ENCODE peak calls at places on chromosomes 12 and 14, in four cellular contexts. O is GM12891, T is GM12892, J is spleen. A is an unnamed sample.

GRCh38 chr12:12747281-12747680 is 30.1 kb downstream of the CDKN1B start:
- DNase-seq in O (no peak), J (no peak), T (no peak), A (no peak)

GRCh38 chr12:46585854-46586621 is 213.5 kb upstream of the SLC38A2 start:
- DNase-seq in O (no peak), J (no peak), T (no peak), A (no peak)

GRCh38 chr12:58479403-58479802 is 440.9 kb downstream of the LRIG3 start:
- DNase-seq in J (no peak), T (no peak), O (no peak), A (no peak)

GRCh38 chr12:10967409-10967808 is 19.3 kb downstream of the TAS2R50 start:
- DNase-seq in O (no peak), T (no peak), J (no peak), A (no peak)

GRCh38 chr14:105492966-105493871 is 2.2 kb downstream of the TEDC1 start:
- DNase-seq in J (peak), O (no peak), T (no peak), A (no peak)

GRCh38 chr14:63840981-63841380 is 11.8 kb upstream of the SYNE2 start:
- DNase-seq in J (peak), T (no peak), O (no peak), A (no peak)

GRCh38 chr12:2052861-2053674 is at the start of gene CACNA1C:
- DNase-seq in J (peak), O (peak), T (no peak), A (peak)

GRCh38 chr12:13044002-13044858 is at the start of gene FAM234B:
- DNase-seq in T (peak), J (peak), O (peak), A (peak)

GRCh38 chr12:52230364-52231281 is 2.4 kb upstream of the KRT7 start:
- DNase-seq in T (no peak), J (peak), O (no peak), A (no peak)

GRCh38 chr12:47273191-47273626 is 193.4 kb upstream of the AMIGO2 start:
- DNase-seq in T (no peak), J (no peak), O (no peak), A (no peak)

GRCh38 chr12:22014783-22015144 is 31.3 kb upstream of the CMAS start:
- DNase-seq in T (no peak), O (no peak), J (no peak), A (no peak)

GRCh38 chr12:47164730-47165439 is 85.1 kb upstream of the AMIGO2 start:
- DNase-seq in J (no peak), O (no peak), T (no peak), A (no peak)

GRCh38 chr12:119444462-119445044 is 110.0 kb downstream of the CCDC60 start:
- DNase-seq in O (peak), J (no peak), T (peak), A (peak)

GRCh38 chr12:14884458-14884878 is 1.2 kb downstream of the MGP start:
- DNase-seq in O (no peak), T (peak), J (peak), A (peak)

GRCh38 chr14:54621686-54622085 is 54.8 kb downstream of the SAMD4A start:
- DNase-seq in O (no peak), T (no peak), J (no peak), A (no peak)

GRCh38 chr14:36580856-36581831 is 1.3 kb downstream of the NKX2-8 start:
- DNase-seq in O (no peak), T (no peak), J (no peak), A (peak)

GRCh38 chr14:72450473-72451044 is 443.3 kb downstream of the DPF3 start:
- DNase-seq in T (no peak), O (no peak), J (no peak), A (no peak)

GRCh38 chr12:50258167-50258551 is 25.2 kb downstream of the LIMA1 start:
- DNase-seq in J (no peak), O (no peak), T (no peak), A (peak)

GRCh38 chr12:122189626-122190475 is 6.9 kb downstream of the LRRC43 start:
- DNase-seq in T (no peak), J (no peak), O (no peak), A (no peak)

GRCh38 chr14:49863483-49864262 is 11.1 kb upstream of the NEMF start:
- DNase-seq in J (no peak), T (no peak), O (no peak), A (no peak)

GRCh38 chr12:49279706-49280159 is 14.9 kb downstream of the TUBA1C start:
- DNase-seq in T (no peak), O (no peak), J (peak), A (no peak)

GRCh38 chr12:47276253-47277070 is 196.7 kb upstream of the AMIGO2 start:
- DNase-seq in J (peak), O (peak), T (peak), A (no peak)

DNA sequence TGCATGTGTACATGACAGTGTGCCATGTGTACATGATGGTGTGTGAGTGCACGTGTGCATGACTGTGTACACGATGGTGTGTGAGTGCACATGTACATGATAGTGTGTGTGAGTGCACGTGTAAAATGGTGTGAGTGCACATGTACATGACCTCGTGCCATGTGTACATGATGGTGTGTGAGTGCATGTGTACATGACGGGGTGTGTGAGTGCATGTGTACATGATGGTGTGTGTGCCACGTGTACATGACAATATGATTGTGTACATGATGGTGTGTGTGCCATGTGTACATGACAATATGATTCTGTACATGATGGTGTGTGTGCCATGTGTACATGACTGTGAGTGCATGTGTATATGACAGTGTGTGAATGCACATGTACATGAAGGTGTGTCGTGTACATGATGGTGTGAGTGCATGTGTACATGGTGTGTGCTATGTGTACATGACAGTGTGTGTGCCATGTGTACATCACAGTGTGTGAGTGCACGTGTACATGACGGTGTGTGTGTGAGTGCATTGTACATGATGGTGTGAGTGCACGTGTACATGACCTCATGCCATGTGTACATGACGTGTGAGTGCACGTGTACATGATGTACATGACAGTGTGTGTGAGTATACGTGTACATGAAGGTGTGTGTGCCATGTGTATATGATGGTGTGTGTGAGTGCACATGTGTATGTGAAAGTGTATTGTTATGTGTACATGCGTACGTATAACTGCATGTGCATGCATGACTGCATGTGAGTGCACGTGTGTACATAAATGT is 46.3 kb downstream of the FBRSL1 start:
- DNase-seq in J (no peak), T (no peak), O (no peak), A (no peak)
- TF ChIP-seq POLR2AphosphoS5 in J (no peak), T (no peak), O (no peak), A (no peak)

GRCh38 chr14:84435820-84436326 is 1094.1 kb upstream of the FLRT2 start:
- DNase-seq in O (no peak), T (no peak), J (no peak), A (no peak)
- TF ChIP-seq POLR2AphosphoS5 in O (no peak), T (no peak), J (no peak), A (no peak)

GRCh38 chr12:4271433-4272013 is 2.0 kb upstream of the CCND2 start:
- DNase-seq in T (no peak), J (no peak), O (no peak), A (no peak)
- TF ChIP-seq POLR2AphosphoS5 in T (peak), J (peak), O (no peak), A (peak)

DNA sequence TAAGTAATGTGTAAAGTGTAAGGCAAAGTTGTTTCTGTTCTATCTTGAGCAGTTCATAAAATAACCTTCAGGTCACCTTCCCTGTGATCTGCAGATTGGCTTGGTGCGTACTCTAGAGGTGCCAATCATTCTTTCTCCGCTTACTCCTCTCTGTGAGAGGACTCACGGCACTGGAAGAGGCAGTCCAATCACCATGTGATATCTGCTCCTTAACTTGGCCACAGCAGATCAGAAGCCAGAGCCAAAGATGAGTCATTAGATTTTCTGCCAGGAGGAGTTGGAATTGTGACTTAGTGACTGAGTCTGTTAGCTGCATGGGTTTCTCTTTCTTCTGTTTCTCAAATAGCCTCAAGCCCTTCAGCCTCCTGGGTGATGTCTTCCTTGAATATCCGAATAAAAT is 165.5 kb downstream of the SLC41A2 start:
- DNase-seq in T (no peak), O (no peak), J (no peak), A (peak)
- TF ChIP-seq POLR2AphosphoS5 in T (no peak), O (no peak), J (no peak), A (peak)

GRCh38 chr12:125280482-125281377 is 215.5 kb downstream of the AACS start:
- DNase-seq in J (no peak), T (no peak), O (no peak), A (no peak)
- TF ChIP-seq POLR2AphosphoS5 in J (no peak), T (no peak), O (no peak), A (no peak)

GRCh38 chr12:4628406-4628805 is 20.4 kb downstream of the AKAP3 start:
- DNase-seq in J (no peak), T (no peak), O (no peak), A (no peak)

GRCh38 chr12:4626543-4626942 is 22.3 kb downstream of the AKAP3 start:
- DNase-seq in T (no peak), J (no peak), O (no peak), A (no peak)

GRCh38 chr12:4630262-4630661 is 18.6 kb downstream of the AKAP3 start:
- DNase-seq in T (no peak), J (no peak), O (no peak), A (no peak)
- TF ChIP-seq POLR2AphosphoS5 in T (no peak), J (no peak), O (no peak), A (no peak)

GRCh38 chr12:25327321-25327720 is 76.6 kb upstream of the KRAS start:
- DNase-seq in O (no peak), T (no peak), J (no peak), A (no peak)
- TF ChIP-seq POLR2AphosphoS5 in O (no peak), T (no peak), J (no peak), A (no peak)

GRCh38 chr14:93747560-93747959 is 40.7 kb downstream of the PRIMA1 start:
- DNase-seq in O (no peak), J (no peak), T (no peak), A (no peak)
- TF ChIP-seq POLR2AphosphoS5 in O (no peak), J (no peak), T (no peak), A (no peak)

A was measured in prostate gland.